ENCODE peak calls at places on chromosomes 6 and 20, in four cellular contexts. One of them, this sample, is unnamed.

GRCh38 chr20:38537176-38537575 is 43.8 kb upstream of the ADIG start:
- DNase-seq in HepG2: no peak
- DNase-seq in HCT116: no peak
- DNase-seq in K562: no peak
- DNase-seq in this sample: no peak

GRCh38 chr6:156727715-156728385 is 49.3 kb upstream of the ARID1B start:
- DNase-seq in HepG2: no peak
- DNase-seq in HCT116: no peak
- DNase-seq in K562: no peak
- DNase-seq in this sample: no peak

GRCh38 chr20:57708694-57709673 is 831 bp downstream of the PMEPA1 start:
- DNase-seq in HepG2: no peak
- DNase-seq in HCT116: no peak
- DNase-seq in K562: no peak
- DNase-seq in this sample: peak; percentile 82

GRCh38 chr6:49839957-49840356 is 26.4 kb downstream of the CRISP1 start:
- DNase-seq in HepG2: no peak
- DNase-seq in HCT116: no peak
- DNase-seq in K562: no peak
- DNase-seq in this sample: no peak

GRCh38 chr20:10665027-10665561 is 8.7 kb downstream of the JAG1 start:
- DNase-seq in HepG2: no peak
- DNase-seq in HCT116: no peak
- DNase-seq in K562: no peak
- DNase-seq in this sample: no peak

GRCh38 chr20:25281541-25281991 is 33.7 kb downstream of the PYGB start:
- DNase-seq in HepG2: no peak
- DNase-seq in HCT116: no peak
- DNase-seq in K562: no peak
- DNase-seq in this sample: no peak

GRCh38 chr20:21208999-21209398 is 83.1 kb downstream of the KIZ start:
- DNase-seq in HepG2: no peak
- DNase-seq in HCT116: no peak
- DNase-seq in K562: no peak
- DNase-seq in this sample: peak; percentile 51

GRCh38 chr20:7959484-7959883 is 19.2 kb upstream of the HAO1 start:
- DNase-seq in HepG2: no peak
- DNase-seq in HCT116: no peak
- DNase-seq in K562: no peak
- DNase-seq in this sample: no peak

GRCh38 chr6:11625302-11625701 is 87.8 kb downstream of the TMEM170B start:
- DNase-seq in HepG2: no peak
- DNase-seq in HCT116: no peak
- DNase-seq in K562: no peak
- DNase-seq in this sample: no peak

GRCh38 chr20:34989118-34989517 is 33.5 kb downstream of the MYH7B start:
- DNase-seq in HepG2: no peak
- DNase-seq in HCT116: no peak
- DNase-seq in K562: no peak
- DNase-seq in this sample: no peak

GRCh38 chr20:6466065-6466810 is 301.2 kb upstream of the BMP2 start:
- DNase-seq in HepG2: peak; percentile 68
- DNase-seq in HCT116: no peak
- DNase-seq in K562: no peak
- DNase-seq in this sample: no peak

GRCh38 chr6:118298476-118298875 is 249.6 kb upstream of the PLN start:
- DNase-seq in HepG2: no peak
- DNase-seq in HCT116: no peak
- DNase-seq in K562: no peak
- DNase-seq in this sample: no peak

GRCh38 chr6:40210628-40211056 is 276.4 kb upstream of the MOCS1 start:
- DNase-seq in HepG2: no peak
- DNase-seq in HCT116: no peak
- DNase-seq in K562: no peak
- DNase-seq in this sample: peak; percentile 54

GRCh38 chr6:32291549-32291948 is 67.7 kb upstream of the NOTCH4 start:
- DNase-seq in HepG2: no peak
- DNase-seq in HCT116: no peak
- DNase-seq in K562: no peak
- DNase-seq in this sample: no peak

GRCh38 chr20:7950387-7950786 is 10.1 kb upstream of the HAO1 start:
- DNase-seq in HepG2: no peak
- DNase-seq in HCT116: no peak
- DNase-seq in K562: no peak
- DNase-seq in this sample: no peak

GRCh38 chr6:154500769-154501171 is 9.7 kb downstream of the CNKSR3 start:
- DNase-seq in HepG2: peak; percentile 66
- DNase-seq in HCT116: no peak
- DNase-seq in K562: peak; percentile 57
- DNase-seq in this sample: peak; percentile 35
- TF ChIP-seq RAD21 in HepG2: peak; percentile 53
- TF ChIP-seq RAD21 in HCT116: peak; percentile 59
- TF ChIP-seq RAD21 in K562: peak; percentile 34
- TF ChIP-seq RAD21 in this sample: peak; percentile 56

GRCh38 chr6:108922499-108922898 is 74.3 kb downstream of the ARMC2 start:
- DNase-seq in HepG2: no peak
- DNase-seq in HCT116: no peak
- DNase-seq in K562: no peak
- DNase-seq in this sample: no peak

GRCh38 chr6:108927927-108928326 is 79.7 kb downstream of the ARMC2 start:
- DNase-seq in HepG2: no peak
- DNase-seq in HCT116: no peak
- DNase-seq in K562: no peak
- DNase-seq in this sample: no peak
- TF ChIP-seq ELF1 in HepG2: no peak
- TF ChIP-seq ELF1 in HCT116: no peak
- TF ChIP-seq ELF1 in K562: no peak
- TF ChIP-seq ELF1 in this sample: no peak

DNA sequence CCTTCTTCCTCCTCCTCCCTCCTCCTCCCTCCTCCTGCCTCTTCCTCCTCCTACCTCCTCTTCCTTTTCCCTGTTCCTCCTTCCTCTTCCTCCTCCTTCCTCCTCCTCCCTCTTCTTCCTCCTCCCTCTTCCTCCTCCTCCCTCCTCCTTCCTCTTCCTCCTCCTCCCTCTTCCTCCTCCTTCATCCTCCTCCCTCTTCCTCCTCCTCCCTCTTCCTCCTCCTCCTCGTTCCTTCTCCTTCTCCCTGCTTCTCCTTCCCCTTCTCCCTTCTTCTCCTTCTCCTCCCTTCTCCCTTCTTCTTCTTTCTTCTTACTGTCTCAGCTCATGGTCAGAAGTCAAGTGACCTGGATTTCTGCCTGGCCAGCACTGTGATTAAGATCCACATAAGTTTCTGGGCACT is 7.7 kb downstream of the MAS1 start:
- DNase-seq in HepG2: no peak
- DNase-seq in HCT116: no peak
- DNase-seq in K562: no peak
- DNase-seq in this sample: no peak
- TF ChIP-seq RAD21 in HepG2: no peak
- TF ChIP-seq RAD21 in HCT116: no peak
- TF ChIP-seq RAD21 in K562: no peak
- TF ChIP-seq RAD21 in this sample: no peak

GRCh38 chr6:4356899-4357659 is 221.7 kb upstream of the ECI2 start:
- DNase-seq in HepG2: no peak
- DNase-seq in HCT116: no peak
- DNase-seq in K562: no peak
- DNase-seq in this sample: no peak

GRCh38 chr6:4352731-4353130 is 217.4 kb upstream of the ECI2 start:
- DNase-seq in HepG2: no peak
- DNase-seq in HCT116: no peak
- DNase-seq in K562: no peak
- DNase-seq in this sample: no peak

GRCh38 chr6:4354181-4354580 is 218.8 kb upstream of the ECI2 start:
- DNase-seq in HepG2: no peak
- DNase-seq in HCT116: no peak
- DNase-seq in K562: no peak
- DNase-seq in this sample: no peak

GRCh38 chr6:4351857-4352669 is 216.7 kb upstream of the ECI2 start:
- DNase-seq in HepG2: no peak
- DNase-seq in HCT116: peak; percentile 36
- DNase-seq in K562: no peak
- DNase-seq in this sample: peak; percentile 7

DNA sequence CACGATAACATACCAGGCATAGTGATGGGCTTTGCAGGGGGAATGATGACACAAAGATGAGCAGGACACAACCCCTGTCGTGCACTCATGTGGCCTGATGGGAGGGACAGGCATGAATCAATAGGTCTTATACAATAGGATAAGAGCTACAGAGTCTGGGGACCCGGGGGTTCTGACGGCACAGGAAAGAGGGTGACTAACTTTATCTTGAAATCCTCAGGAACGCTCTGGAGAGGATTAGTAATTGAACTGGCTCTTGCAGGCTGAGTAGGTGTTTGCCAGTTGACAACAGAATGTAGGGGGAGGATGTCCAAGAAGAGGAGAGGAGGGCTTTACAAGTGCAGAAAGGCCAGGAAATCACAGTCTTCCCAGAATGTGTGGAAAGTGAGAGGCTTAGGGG is 219.9 kb upstream of the ECI2 start:
- DNase-seq in HepG2: no peak
- DNase-seq in HCT116: peak; percentile 13
- DNase-seq in K562: no peak
- DNase-seq in this sample: no peak
- TF ChIP-seq ELF1 in HepG2: no peak
- TF ChIP-seq ELF1 in HCT116: no peak
- TF ChIP-seq ELF1 in K562: no peak
- TF ChIP-seq ELF1 in this sample: no peak

DNA sequence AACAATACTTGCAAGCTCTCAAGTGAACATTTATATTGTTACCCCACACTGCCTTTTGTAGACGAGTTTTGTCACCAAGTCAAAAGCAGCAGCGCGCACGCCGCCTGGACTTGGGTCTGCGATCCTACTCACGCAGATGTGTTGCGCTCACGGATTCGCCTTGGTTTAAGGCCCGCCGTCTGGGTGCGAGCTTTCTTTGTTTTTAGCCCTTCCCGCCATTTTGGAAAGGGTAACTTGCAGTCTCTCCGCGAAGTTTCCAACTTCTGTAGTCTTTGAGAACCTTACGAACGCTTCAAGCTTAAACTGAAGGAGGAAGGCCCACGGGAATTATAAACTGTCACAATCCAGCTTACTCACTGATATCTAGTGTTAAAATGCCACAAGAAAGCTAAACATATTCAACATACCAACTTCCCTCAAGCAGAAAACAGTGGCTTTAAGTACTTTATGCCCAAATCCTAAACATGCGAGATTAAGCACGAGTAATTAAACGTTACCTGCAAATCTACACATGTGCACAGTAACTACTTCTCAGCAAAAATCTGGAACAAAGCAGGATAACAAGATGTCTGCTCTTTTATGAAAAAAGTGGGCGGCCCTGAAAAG is 80.4 kb upstream of the BTN3A2 start:
- DNase-seq in HepG2: no peak
- DNase-seq in HCT116: no peak
- DNase-seq in K562: no peak
- DNase-seq in this sample: no peak
- TF ChIP-seq RAD21 in HepG2: no peak
- TF ChIP-seq RAD21 in HCT116: no peak
- TF ChIP-seq RAD21 in K562: peak; percentile 2
- TF ChIP-seq RAD21 in this sample: no peak

DNA sequence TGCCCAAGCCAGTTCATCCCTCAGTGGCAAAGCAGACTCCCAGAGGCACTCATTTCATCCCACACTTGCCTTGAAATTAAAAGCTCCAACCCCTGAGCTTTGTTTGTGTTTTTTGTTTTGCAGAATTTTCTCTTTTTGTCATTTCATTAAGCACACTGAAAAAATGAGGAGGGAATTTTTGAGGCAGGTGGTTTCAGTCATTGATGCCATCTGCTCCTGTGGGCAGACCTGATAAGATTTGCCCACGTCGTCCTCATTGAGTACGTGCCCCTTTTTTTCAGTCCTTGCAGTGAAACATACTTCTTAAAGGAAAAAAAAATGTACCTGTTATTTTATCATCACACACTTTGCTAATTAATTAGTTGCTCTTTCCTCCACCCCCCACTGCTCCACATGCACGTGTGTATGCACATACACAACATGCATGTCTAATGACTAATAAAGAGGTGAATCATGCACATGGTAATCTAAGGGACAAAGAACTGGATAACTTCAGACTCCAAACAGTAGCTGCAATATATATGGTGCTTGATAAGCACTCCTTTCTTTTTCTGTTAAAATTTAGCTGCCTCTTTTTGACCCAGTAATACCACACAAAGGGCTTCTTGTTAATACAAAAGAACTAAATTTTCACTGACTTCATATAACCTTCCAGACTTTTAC is 102.1 kb upstream of the TMEM181 start:
- DNase-seq in HepG2: no peak
- DNase-seq in HCT116: no peak
- DNase-seq in K562: no peak
- DNase-seq in this sample: no peak
- TF ChIP-seq ELF1 in HepG2: no peak
- TF ChIP-seq ELF1 in HCT116: no peak
- TF ChIP-seq ELF1 in K562: no peak
- TF ChIP-seq ELF1 in this sample: no peak

DNA sequence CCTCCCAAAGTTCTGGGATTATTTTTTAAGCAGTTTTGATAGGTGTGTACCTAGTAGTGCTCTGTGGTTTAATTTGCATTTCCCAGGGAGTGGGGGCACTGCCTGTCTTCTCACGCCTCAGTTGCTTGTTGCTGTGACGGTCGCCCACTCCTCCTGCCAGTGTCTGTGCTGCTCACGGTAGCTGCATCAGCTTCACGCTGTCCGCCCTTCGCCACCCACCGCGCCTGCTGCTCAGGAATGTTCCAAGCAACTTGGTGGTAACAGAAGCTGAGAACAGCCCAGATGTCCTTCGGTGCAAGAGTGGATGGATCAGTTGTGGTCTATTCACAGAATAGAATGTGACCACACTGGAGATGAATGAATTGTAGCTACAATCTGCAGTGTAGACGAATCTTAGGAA is 22.9 kb downstream of the DNAJC5 start:
- DNase-seq in HepG2: no peak
- DNase-seq in HCT116: no peak
- DNase-seq in K562: no peak
- DNase-seq in this sample: no peak
- TF ChIP-seq RAD21 in HepG2: no peak
- TF ChIP-seq RAD21 in HCT116: no peak
- TF ChIP-seq RAD21 in K562: no peak
- TF ChIP-seq RAD21 in this sample: no peak

GRCh38 chr6:151015320-151015719 is 149.8 kb downstream of the MTHFD1L start:
- DNase-seq in HepG2: no peak
- DNase-seq in HCT116: no peak
- DNase-seq in K562: no peak
- DNase-seq in this sample: no peak
- TF ChIP-seq ELF1 in HepG2: no peak
- TF ChIP-seq ELF1 in HCT116: no peak
- TF ChIP-seq ELF1 in K562: no peak
- TF ChIP-seq ELF1 in this sample: no peak

This sample was measured in SK-N-SH.